ENCODE peak calls at places on chromosomes 13 and 19, in six cellular contexts. One of them, this sample, is unnamed.

GRCh38 chr13:28569886-28570285 is 75.0 kb upstream of the FLT1 start:
- DNase-seq in AG08396: no peak
- DNase-seq in mesothelial cell of epicardium: no peak
- DNase-seq in thoracic aorta: no peak
- DNase-seq in foreskin fibroblast: no peak
- DNase-seq in heart left ventricle: no peak
- DNase-seq in this sample: no peak

GRCh38 chr19:5665781-5666513 is 14.4 kb downstream of the MICOS13 start:
- DNase-seq in mesothelial cell of epicardium: no peak
- DNase-seq in thoracic aorta: no peak
- DNase-seq in AG08396: peak; percentile 87
- DNase-seq in heart left ventricle: no peak
- DNase-seq in foreskin fibroblast: peak; percentile 81
- DNase-seq in this sample: no peak

GRCh38 chr13:83819611-83820010 is 62.7 kb downstream of the SLITRK1 start:
- DNase-seq in foreskin fibroblast: no peak
- DNase-seq in heart left ventricle: no peak
- DNase-seq in mesothelial cell of epicardium: no peak
- DNase-seq in AG08396: no peak
- DNase-seq in thoracic aorta: no peak
- DNase-seq in this sample: no peak

GRCh38 chr19:7658219-7658686 is 10.6 kb upstream of the RETN start:
- DNase-seq in foreskin fibroblast: no peak
- DNase-seq in thoracic aorta: no peak
- DNase-seq in mesothelial cell of epicardium: no peak
- DNase-seq in AG08396: no peak
- DNase-seq in heart left ventricle: no peak
- DNase-seq in this sample: no peak

GRCh38 chr19:58326501-58326913 is 287 bp upstream of the ZSCAN22 start:
- DNase-seq in AG08396: no peak
- DNase-seq in mesothelial cell of epicardium: no peak
- DNase-seq in thoracic aorta: no peak
- DNase-seq in foreskin fibroblast: no peak
- DNase-seq in heart left ventricle: no peak
- DNase-seq in this sample: no peak

GRCh38 chr13:71677114-71677513 is 189.9 kb downstream of the DACH1 start:
- DNase-seq in foreskin fibroblast: no peak
- DNase-seq in heart left ventricle: no peak
- DNase-seq in thoracic aorta: no peak
- DNase-seq in mesothelial cell of epicardium: no peak
- DNase-seq in AG08396: no peak
- DNase-seq in this sample: no peak

GRCh38 chr13:65553328-65553727 is 1676.8 kb downstream of the PCDH9 start:
- DNase-seq in thoracic aorta: no peak
- DNase-seq in AG08396: no peak
- DNase-seq in foreskin fibroblast: no peak
- DNase-seq in heart left ventricle: no peak
- DNase-seq in mesothelial cell of epicardium: no peak
- DNase-seq in this sample: no peak

GRCh38 chr19:52397310-52398090 is at the start of gene ZNF528:
- DNase-seq in thoracic aorta: peak; percentile 88
- DNase-seq in AG08396: peak; percentile 99
- DNase-seq in foreskin fibroblast: peak; percentile 93
- DNase-seq in mesothelial cell of epicardium: no peak
- DNase-seq in heart left ventricle: peak; percentile 98
- DNase-seq in this sample: peak; percentile 11

GRCh38 chr19:46319620-46320019 is 22.8 kb downstream of the HIF3A start:
- DNase-seq in AG08396: no peak
- DNase-seq in heart left ventricle: no peak
- DNase-seq in thoracic aorta: no peak
- DNase-seq in mesothelial cell of epicardium: no peak
- DNase-seq in foreskin fibroblast: no peak
- DNase-seq in this sample: no peak

GRCh38 chr13:42109957-42110356 is 61.5 kb downstream of the DGKH start:
- DNase-seq in mesothelial cell of epicardium: no peak
- DNase-seq in foreskin fibroblast: no peak
- DNase-seq in AG08396: no peak
- DNase-seq in thoracic aorta: no peak
- DNase-seq in heart left ventricle: no peak
- DNase-seq in this sample: no peak

GRCh38 chr19:2375341-2376121 is 15.5 kb downstream of the TMPRSS9 start:
- DNase-seq in foreskin fibroblast: no peak
- DNase-seq in thoracic aorta: no peak
- DNase-seq in mesothelial cell of epicardium: no peak
- DNase-seq in heart left ventricle: no peak
- DNase-seq in AG08396: no peak
- DNase-seq in this sample: no peak

GRCh38 chr19:35249848-35250711 is 1.3 kb downstream of the LSR start:
- DNase-seq in foreskin fibroblast: no peak
- DNase-seq in AG08396: no peak
- DNase-seq in mesothelial cell of epicardium: no peak
- DNase-seq in thoracic aorta: no peak
- DNase-seq in heart left ventricle: no peak
- DNase-seq in this sample: no peak

GRCh38 chr13:20151612-20152011 is 9.2 kb downstream of the GJA3 start:
- DNase-seq in mesothelial cell of epicardium: no peak
- DNase-seq in heart left ventricle: no peak
- DNase-seq in thoracic aorta: no peak
- DNase-seq in AG08396: no peak
- DNase-seq in foreskin fibroblast: no peak
- DNase-seq in this sample: no peak

GRCh38 chr19:18756896-18757295 is 34.2 kb downstream of the COMP start:
- DNase-seq in foreskin fibroblast: no peak
- DNase-seq in mesothelial cell of epicardium: no peak
- DNase-seq in heart left ventricle: no peak
- DNase-seq in AG08396: no peak
- DNase-seq in thoracic aorta: no peak
- DNase-seq in this sample: no peak

GRCh38 chr13:26449063-26449848 is 108.2 kb upstream of the WASF3 start:
- DNase-seq in AG08396: no peak
- DNase-seq in mesothelial cell of epicardium: no peak
- DNase-seq in thoracic aorta: no peak
- DNase-seq in foreskin fibroblast: no peak
- DNase-seq in heart left ventricle: no peak
- DNase-seq in this sample: no peak

GRCh38 chr13:36858285-36858684 is 39.3 kb downstream of the RFXAP start:
- DNase-seq in heart left ventricle: no peak
- DNase-seq in mesothelial cell of epicardium: no peak
- DNase-seq in AG08396: peak; percentile 34
- DNase-seq in thoracic aorta: no peak
- DNase-seq in foreskin fibroblast: peak; percentile 32
- DNase-seq in this sample: no peak

GRCh38 chr13:74466015-74466414 is 331.8 kb upstream of the KLF12 start:
- DNase-seq in thoracic aorta: no peak
- DNase-seq in foreskin fibroblast: no peak
- DNase-seq in heart left ventricle: no peak
- DNase-seq in AG08396: no peak
- DNase-seq in mesothelial cell of epicardium: no peak
- DNase-seq in this sample: no peak

GRCh38 chr13:28387740-28388501 is 107.0 kb downstream of the FLT1 start:
- DNase-seq in mesothelial cell of epicardium: no peak
- DNase-seq in heart left ventricle: no peak
- DNase-seq in AG08396: no peak
- DNase-seq in foreskin fibroblast: no peak
- DNase-seq in thoracic aorta: no peak
- DNase-seq in this sample: no peak

GRCh38 chr13:76884167-76884566 is 2.0 kb downstream of the KCTD12 start:
- DNase-seq in mesothelial cell of epicardium: no peak
- DNase-seq in AG08396: peak; percentile 45
- DNase-seq in thoracic aorta: no peak
- DNase-seq in foreskin fibroblast: peak; percentile 46
- DNase-seq in heart left ventricle: peak; percentile 45
- DNase-seq in this sample: no peak

GRCh38 chr13:63501702-63502101 is 2086.1 kb upstream of the PCDH20 start:
- DNase-seq in foreskin fibroblast: no peak
- DNase-seq in heart left ventricle: no peak
- DNase-seq in thoracic aorta: no peak
- DNase-seq in mesothelial cell of epicardium: no peak
- DNase-seq in AG08396: no peak
- DNase-seq in this sample: no peak

GRCh38 chr13:111943229-111943795 is 123.6 kb upstream of the SOX1 start:
- DNase-seq in foreskin fibroblast: no peak
- DNase-seq in mesothelial cell of epicardium: peak; percentile 8
- DNase-seq in heart left ventricle: no peak
- DNase-seq in thoracic aorta: no peak
- DNase-seq in AG08396: no peak
- DNase-seq in this sample: no peak

GRCh38 chr13:99086869-99087129 is 108.9 kb upstream of the DOCK9 start:
- DNase-seq in AG08396: no peak
- DNase-seq in mesothelial cell of epicardium: no peak
- DNase-seq in heart left ventricle: no peak
- DNase-seq in foreskin fibroblast: peak; percentile 17
- DNase-seq in thoracic aorta: no peak
- DNase-seq in this sample: no peak

GRCh38 chr13:100209857-100210580 is 121.1 kb downstream of the PCCA start:
- DNase-seq in AG08396: peak; percentile 20
- DNase-seq in thoracic aorta: no peak
- DNase-seq in heart left ventricle: no peak
- DNase-seq in mesothelial cell of epicardium: no peak
- DNase-seq in foreskin fibroblast: peak; percentile 45
- DNase-seq in this sample: no peak

GRCh38 chr19:34348899-34349487 is 16.0 kb upstream of the GPI start:
- DNase-seq in AG08396: no peak
- DNase-seq in heart left ventricle: no peak
- DNase-seq in thoracic aorta: no peak
- DNase-seq in mesothelial cell of epicardium: no peak
- DNase-seq in foreskin fibroblast: no peak
- DNase-seq in this sample: peak; percentile 30

GRCh38 chr13:36217456-36217855 is 3.1 kb upstream of the SOHLH2 start:
- DNase-seq in foreskin fibroblast: no peak
- DNase-seq in thoracic aorta: no peak
- DNase-seq in AG08396: no peak
- DNase-seq in heart left ventricle: no peak
- DNase-seq in mesothelial cell of epicardium: no peak
- DNase-seq in this sample: no peak